ENCODE peak calls at places on chromosomes 13 and 19, in six cellular contexts. Y is HepG2, E is HCT116, D is WTC11, I is H1, N is GM12878. Q is an unnamed sample.

GRCh38 chr19:33393286-33394005 is 19.9 kb downstream of the CEBPG start:
- DNase-seq in Y (peak), E (no peak), D (peak), I (no peak), N (no peak), Q (no peak)

GRCh38 chr13:46181799-46182490 is at the start of gene LCP1:
- DNase-seq in Y (no peak), E (no peak), D (no peak), I (no peak), N (peak), Q (peak)

GRCh38 chr13:106083620-106084350 is 451.7 kb downstream of the EFNB2 start:
- DNase-seq in Y (peak), E (peak), D (peak), I (no peak), N (no peak), Q (no peak)

GRCh38 chr13:31322025-31322424 is 122.2 kb downstream of the B3GLCT start:
- DNase-seq in Y (no peak), E (no peak), D (no peak), I (no peak), N (no peak), Q (no peak)

GRCh38 chr13:102846261-102847015 is 606 bp downstream of the ERCC5 start:
- DNase-seq in Y (peak), E (peak), D (peak), I (no peak), N (no peak), Q (no peak)

GRCh38 chr19:12969292-12969988 is at the start of gene DAND5:
- DNase-seq in Y (no peak), E (no peak), D (no peak), I (no peak), N (no peak), Q (peak)

GRCh38 chr19:35051796-35052195 is 10.3 kb downstream of the HPN start:
- DNase-seq in Y (no peak), E (no peak), D (no peak), I (no peak), N (no peak), Q (no peak)

GRCh38 chr13:47112900-47113299 is 216.0 kb upstream of the HTR2A start:
- DNase-seq in Y (no peak), E (no peak), D (no peak), I (no peak), N (no peak), Q (no peak)

GRCh38 chr19:16457195-16457953 is 14.4 kb downstream of the EPS15L1 start:
- DNase-seq in Y (peak), E (no peak), D (peak), I (peak), N (no peak), Q (peak)

GRCh38 chr13:59951011-59951410 is 212.7 kb downstream of the DIAPH3 start:
- DNase-seq in Y (no peak), E (no peak), D (no peak), I (no peak), N (no peak), Q (no peak)

GRCh38 chr19:7602935-7603497 is 7.4 kb downstream of the CAMSAP3 start:
- DNase-seq in Y (no peak), E (no peak), D (no peak), I (no peak), N (no peak), Q (no peak)

GRCh38 chr19:16143399-16144215 is at the start of gene HSH2D:
- DNase-seq in Y (peak), E (peak), D (peak), I (peak), N (peak), Q (no peak)

GRCh38 chr19:18435185-18435841 is 2.6 kb downstream of the ISYNA1 start:
- DNase-seq in Y (no peak), E (no peak), D (no peak), I (no peak), N (no peak), Q (no peak)

GRCh38 chr13:20570540-20570939 is 3.6 kb downstream of the IFT88 start:
- DNase-seq in Y (no peak), E (no peak), D (no peak), I (no peak), N (no peak), Q (no peak)

GRCh38 chr13:110323172-110323851 is 16.2 kb downstream of the COL4A2 start:
- DNase-seq in Y (no peak), E (no peak), D (no peak), I (no peak), N (no peak), Q (no peak)

GRCh38 chr19:406121-406711 is 2.7 kb downstream of the C2CD4C start:
- DNase-seq in Y (no peak), E (no peak), D (no peak), I (peak), N (no peak), Q (no peak)

GRCh38 chr13:90622547-90622946 is 724.9 kb upstream of the MIR17HG start:
- DNase-seq in Y (no peak), E (no peak), D (no peak), I (no peak), N (no peak), Q (no peak)

GRCh38 chr13:98285317-98285716 is 108.2 kb upstream of the RNF113B start:
- DNase-seq in Y (no peak), E (no peak), D (no peak), I (no peak), N (no peak), Q (no peak)

GRCh38 chr13:106610511-106610910 is 42.6 kb upstream of the ARGLU1 start:
- DNase-seq in Y (no peak), E (no peak), D (no peak), I (no peak), N (no peak), Q (no peak)

GRCh38 chr19:45507864-45508680 is 793 bp downstream of the VASP start:
- DNase-seq in Y (no peak), E (no peak), D (peak), I (peak), N (no peak), Q (no peak)

GRCh38 chr13:29756506-29756905 is 93.9 kb downstream of the UBL3 start:
- DNase-seq in Y (no peak), E (no peak), D (no peak), I (no peak), N (no peak), Q (no peak)

GRCh38 chr19:1133471-1133929 is 29.7 kb downstream of the GPX4 start:
- DNase-seq in Y (no peak), E (peak), D (peak), I (peak), N (peak), Q (peak)

GRCh38 chr13:112434032-112434431 is 57.9 kb downstream of the SPACA7 start:
- DNase-seq in Y (no peak), E (no peak), D (no peak), I (no peak), N (no peak), Q (no peak)

GRCh38 chr19:8307400-8307964 is 676 bp downstream of the CD320 start:
- DNase-seq in Y (peak), E (no peak), D (peak), I (no peak), N (no peak), Q (peak)

GRCh38 chr13:71252191-71252704 is 614.8 kb downstream of the DACH1 start:
- DNase-seq in Y (no peak), E (no peak), D (no peak), I (no peak), N (no peak), Q (no peak)

GRCh38 chr13:40667622-40667978 is 1.2 kb upstream of the FOXO1 start:
- DNase-seq in Y (no peak), E (no peak), D (peak), I (peak), N (no peak), Q (peak)

GRCh38 chr19:38252935-38253691 is 3.1 kb downstream of the PPP1R14A start:
- DNase-seq in Y (no peak), E (no peak), D (peak), I (no peak), N (no peak), Q (no peak)

GRCh38 chr13:102812616-102813287 is 13.8 kb downstream of the BIVM start:
- DNase-seq in Y (no peak), E (no peak), D (no peak), I (no peak), N (no peak), Q (no peak)

GRCh38 chr13:50735071-50735470 is 108.4 kb downstream of the DLEU7 start:
- DNase-seq in Y (no peak), E (no peak), D (no peak), I (no peak), N (no peak), Q (no peak)

GRCh38 chr13:50731400-50731799 is 112.1 kb downstream of the DLEU7 start:
- DNase-seq in Y (no peak), E (no peak), D (no peak), I (no peak), N (peak), Q (no peak)

GRCh38 chr13:50730496-50731171 is 112.9 kb downstream of the DLEU7 start:
- DNase-seq in Y (no peak), E (no peak), D (no peak), I (no peak), N (no peak), Q (no peak)

GRCh38 chr13:50733392-50733791 is 110.1 kb downstream of the DLEU7 start:
- DNase-seq in Y (no peak), E (no peak), D (no peak), I (no peak), N (no peak), Q (no peak)

DNA sequence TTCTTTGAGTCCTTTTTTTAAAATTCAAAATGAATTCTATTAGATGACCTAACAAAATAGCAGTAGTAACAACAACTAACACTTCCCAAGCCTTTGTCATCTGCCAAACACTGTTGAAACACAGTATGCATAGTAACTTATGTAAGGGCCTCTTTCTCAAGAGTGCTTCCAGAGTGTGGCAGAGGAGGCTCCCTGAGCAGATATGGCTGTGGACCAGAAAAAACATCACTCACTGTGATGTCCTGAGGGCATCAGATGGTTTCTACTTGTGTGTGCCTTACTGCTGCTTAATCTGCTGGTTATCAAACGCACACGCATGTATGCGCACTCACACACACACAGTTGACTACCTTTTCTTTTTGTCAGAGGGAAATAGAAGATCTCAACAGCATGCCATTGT is 110.8 kb downstream of the DLEU7 start:
- DNase-seq in Y (no peak), E (no peak), D (no peak), I (no peak), N (no peak), Q (no peak)
- TF ChIP-seq ATF3 in Y (no peak), E (no peak), D (no peak), I (no peak), N (no peak), Q (no peak)

DNA sequence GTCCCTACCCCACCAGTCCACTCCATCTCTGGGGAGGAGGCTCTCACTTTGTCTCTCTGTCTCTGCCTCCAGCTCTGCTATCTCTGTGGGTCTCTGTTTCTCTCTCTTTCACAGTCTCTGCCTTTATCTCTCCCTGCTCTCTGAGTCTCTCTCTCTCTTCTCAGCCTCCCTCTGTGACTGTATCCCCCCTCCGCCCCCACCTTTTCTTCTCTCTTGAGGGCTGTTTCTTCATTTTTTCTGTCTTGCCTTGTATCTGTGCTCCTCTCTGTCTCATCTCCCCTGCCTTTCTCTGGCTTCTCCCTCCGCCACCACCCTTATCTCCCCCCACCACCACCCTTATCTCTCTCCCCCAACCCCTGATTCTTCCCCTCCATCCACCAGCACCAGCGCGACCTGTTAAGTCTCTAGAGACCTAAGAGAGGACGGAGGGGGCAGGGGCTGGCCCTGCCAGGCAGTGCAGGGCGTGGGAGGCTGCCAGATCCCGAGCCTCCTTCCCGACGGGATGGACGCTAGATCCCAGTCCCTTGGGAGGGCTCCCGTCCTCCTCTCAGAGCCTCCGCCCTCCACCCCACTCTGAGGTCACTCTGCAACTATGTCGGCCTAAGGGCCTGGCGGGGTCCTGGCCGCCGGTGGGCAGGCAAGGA is 1.0 kb downstream of the AXL start:
- DNase-seq in Y (no peak), E (no peak), D (no peak), I (no peak), N (no peak), Q (peak)
- TF ChIP-seq ATF3 in Y (no peak), E (no peak), D (no peak), I (no peak), N (no peak), Q (no peak)

DNA sequence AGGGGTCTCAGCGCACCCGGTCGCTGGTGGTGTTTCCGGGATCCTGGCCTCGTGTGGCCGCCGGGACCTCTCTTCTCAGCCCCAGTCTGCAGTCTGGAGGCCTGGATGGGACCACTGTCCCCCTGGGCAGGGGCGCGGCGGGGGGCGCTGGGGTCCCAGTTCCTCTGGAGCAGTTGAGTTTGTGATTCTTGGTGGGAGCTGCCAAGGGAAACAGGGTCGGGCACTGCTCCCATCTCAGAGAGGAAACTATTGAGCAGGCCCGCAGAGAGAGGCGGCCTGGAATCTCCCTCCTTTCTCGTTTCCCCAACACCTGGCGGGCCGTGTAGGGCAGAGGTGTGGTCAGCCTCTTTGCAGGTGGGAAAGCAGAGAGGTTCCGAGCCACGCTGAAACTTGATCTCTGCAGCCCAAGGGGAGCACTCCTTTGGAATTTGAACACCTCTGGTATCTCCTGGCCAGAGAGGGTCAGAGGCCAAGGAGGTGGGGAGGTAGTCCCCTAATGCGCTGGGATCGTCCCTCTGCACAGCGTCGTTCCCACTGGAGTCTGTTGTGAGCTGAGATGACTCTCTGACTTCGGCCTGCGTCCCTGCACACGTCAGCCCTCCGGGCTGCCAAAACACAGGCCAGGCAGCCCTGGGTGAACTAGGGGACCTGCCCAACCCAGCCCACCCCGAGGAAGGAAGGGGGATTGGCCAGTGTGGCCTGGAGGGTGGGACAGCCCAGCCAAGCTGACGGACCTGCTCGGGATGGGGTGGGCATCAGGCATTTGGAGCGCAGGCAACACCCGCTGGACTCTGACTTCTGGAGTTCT is 769 bp downstream of the PLEKHF1 start:
- DNase-seq in Y (no peak), E (no peak), D (peak), I (peak), N (no peak), Q (no peak)
- TF ChIP-seq ATF3 in Y (no peak), E (no peak), D (no peak), I (no peak), N (no peak), Q (no peak)

DNA sequence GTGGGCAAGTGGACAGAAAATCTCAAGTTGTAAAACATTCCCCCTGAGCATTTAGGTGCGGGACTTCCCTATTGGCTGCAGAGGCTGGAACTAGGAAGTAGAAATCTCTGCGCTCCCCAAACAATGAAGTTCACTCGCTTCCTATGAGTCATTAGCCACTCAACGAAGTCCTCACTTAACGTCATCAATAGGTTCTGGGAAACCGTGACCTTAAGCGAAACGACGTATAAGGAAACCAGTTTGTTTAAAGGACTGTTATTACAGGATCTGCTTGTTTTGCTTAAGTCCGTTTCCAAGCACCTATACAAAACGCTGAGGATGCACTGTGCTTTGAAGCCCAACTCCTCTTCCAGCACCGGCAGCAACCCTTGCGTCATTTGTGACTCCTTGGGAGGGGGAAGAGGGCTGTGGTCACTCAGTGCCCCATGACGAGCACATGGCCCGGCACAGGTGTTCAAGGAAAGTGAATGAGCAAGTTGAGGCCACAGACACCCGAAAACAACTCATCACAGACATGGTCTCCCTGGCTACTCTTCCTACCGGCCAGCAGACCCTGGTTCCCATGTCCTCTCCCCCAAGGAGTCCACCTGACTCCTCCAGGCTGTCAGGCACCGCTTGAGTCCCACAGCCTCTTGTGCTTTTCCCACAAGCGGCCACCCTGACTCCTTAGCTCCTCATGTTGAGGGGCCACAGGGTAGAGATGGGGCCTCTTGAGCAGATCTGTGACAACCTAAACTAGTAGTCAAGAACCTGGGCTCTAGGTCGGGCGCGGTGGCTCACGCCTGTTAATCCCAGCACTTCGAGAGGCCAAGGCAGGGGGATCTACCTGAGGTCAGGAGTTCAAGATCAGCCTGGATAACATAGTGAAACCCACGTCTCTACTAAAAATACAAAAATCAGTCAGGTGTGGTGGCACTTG is 4.8 kb downstream of the RPS16 start:
- DNase-seq in Y (peak), E (peak), D (no peak), I (peak), N (no peak), Q (peak)
- TF ChIP-seq ATF3 in Y (no peak), E (no peak), D (peak), I (no peak), N (no peak), Q (peak)

DNA sequence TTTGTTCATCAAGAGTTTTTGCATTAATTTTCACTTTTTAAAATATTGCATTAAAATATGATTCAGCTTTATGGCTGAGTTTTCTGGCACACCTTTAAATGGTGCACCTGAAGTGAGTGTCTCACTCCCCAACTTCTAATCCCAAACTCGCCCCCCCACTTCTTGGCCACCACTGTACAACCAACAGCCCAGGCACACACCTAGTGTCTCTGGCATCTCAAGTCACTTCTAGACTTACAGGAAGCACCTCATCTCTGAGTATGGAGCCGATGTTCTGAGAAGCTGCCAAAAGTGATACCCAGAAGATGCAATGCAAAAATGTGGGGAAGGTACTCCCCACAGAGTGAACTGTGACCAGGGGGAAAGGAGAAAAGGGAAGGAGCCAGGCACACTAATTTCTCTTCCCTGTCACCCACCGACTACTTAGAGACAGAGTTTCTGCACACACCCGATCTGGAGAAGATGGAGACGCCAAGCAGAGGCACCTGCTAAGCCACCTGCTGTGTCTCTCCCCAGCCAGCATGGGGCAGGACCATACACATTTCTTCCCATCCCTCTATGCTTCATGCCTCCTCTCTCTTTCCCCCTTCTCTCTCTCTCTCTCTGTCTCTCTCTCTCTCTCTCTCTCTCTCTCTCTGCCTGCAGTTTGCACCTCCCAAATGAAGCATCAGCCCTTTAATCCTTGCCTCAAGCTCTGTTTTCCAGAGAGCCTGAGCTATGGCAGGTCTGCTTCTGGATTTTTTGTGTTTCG is 155.3 kb upstream of the ZNF507 start:
- DNase-seq in Y (no peak), E (no peak), D (no peak), I (peak), N (no peak), Q (no peak)
- TF ChIP-seq ATF3 in Y (no peak), E (no peak), D (no peak), I (no peak), N (no peak), Q (no peak)

DNA sequence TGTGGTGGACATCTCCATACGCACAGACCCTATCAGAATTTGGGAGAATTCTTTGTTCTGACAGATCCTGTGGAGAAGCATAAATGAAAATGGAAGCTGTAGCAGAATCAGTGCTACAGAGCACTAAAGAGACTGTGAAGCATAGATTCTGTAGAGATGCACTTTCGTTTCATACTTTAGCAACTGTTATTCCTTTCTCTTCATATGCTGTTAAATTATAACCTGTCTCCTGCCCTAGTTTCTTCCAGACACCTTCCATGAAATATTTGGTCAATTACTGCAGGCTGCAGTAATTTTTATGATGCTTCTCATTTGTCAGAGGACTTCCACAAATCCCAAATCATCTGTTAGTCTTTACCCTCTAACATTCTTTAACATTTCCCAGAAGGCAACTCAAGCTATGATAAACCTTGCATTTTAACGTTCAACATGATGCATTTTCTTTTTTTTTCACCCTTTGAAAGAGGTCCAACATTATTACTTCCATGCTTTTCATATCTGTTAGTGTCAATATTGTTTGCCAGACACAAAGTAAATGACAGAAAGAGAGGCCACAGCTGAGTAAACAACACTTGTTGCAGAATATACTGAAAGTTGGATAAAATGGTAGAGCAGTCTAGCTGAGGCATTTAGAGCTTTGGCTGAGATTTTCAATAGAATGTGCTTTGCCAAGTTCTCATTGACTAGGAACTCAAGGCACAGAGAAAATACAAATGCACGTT is 412.7 kb downstream of the LMO7 start:
- DNase-seq in Y (no peak), E (no peak), D (no peak), I (no peak), N (no peak), Q (no peak)
- TF ChIP-seq ATF3 in Y (no peak), E (no peak), D (no peak), I (no peak), N (no peak), Q (no peak)

Q was measured in K562.